ENCODE peak calls at places on chromosomes 11 and 22, in nine cellular contexts. One of them, this sample, is unnamed.
A peak's percentile ranks its signal among the peaks of the same experiment; 100 is the strongest.

GRCh38 chr11:64447717-64448598 is 89.0 kb downstream of the RPS6KA4 start:
- DNase-seq in K562: no peak
- DNase-seq in HepG2: no peak
- DNase-seq in neuronal stem cell: no peak
- DNase-seq in colonic mucosa: peak; percentile 38
- DNase-seq in GM12878: peak; percentile 40
- DNase-seq in neural progenitor cell: no peak
- DNase-seq in PC-3: peak; percentile 79
- DNase-seq in GM23248: peak; percentile 49
- DNase-seq in this sample: peak; percentile 58

GRCh38 chr11:128956401-128957203 is 13.9 kb upstream of the TP53AIP1 start:
- DNase-seq in GM12878: peak; percentile 45
- DNase-seq in PC-3: peak; percentile 95
- DNase-seq in HepG2: peak; percentile 74
- DNase-seq in neural progenitor cell: peak; percentile 83
- DNase-seq in neuronal stem cell: peak; percentile 67
- DNase-seq in GM23248: peak; percentile 81
- DNase-seq in K562: peak; percentile 59
- DNase-seq in colonic mucosa: peak; percentile 60
- DNase-seq in this sample: peak; percentile 91

GRCh38 chr22:27185099-27185709 is 527.8 kb downstream of the MIAT start:
- DNase-seq in K562: no peak
- DNase-seq in neuronal stem cell: no peak
- DNase-seq in GM12878: no peak
- DNase-seq in HepG2: no peak
- DNase-seq in neural progenitor cell: no peak
- DNase-seq in PC-3: no peak
- DNase-seq in colonic mucosa: no peak
- DNase-seq in GM23248: no peak
- DNase-seq in this sample: no peak

GRCh38 chr11:12531020-12531419 is 143.2 kb upstream of the TEAD1 start:
- DNase-seq in GM12878: no peak
- DNase-seq in neuronal stem cell: no peak
- DNase-seq in colonic mucosa: no peak
- DNase-seq in HepG2: no peak
- DNase-seq in neural progenitor cell: no peak
- DNase-seq in PC-3: no peak
- DNase-seq in K562: no peak
- DNase-seq in GM23248: no peak
- DNase-seq in this sample: no peak

GRCh38 chr11:34870548-34871209 is 45.5 kb downstream of the APIP start:
- DNase-seq in K562: no peak
- DNase-seq in neural progenitor cell: no peak
- DNase-seq in neuronal stem cell: no peak
- DNase-seq in colonic mucosa: no peak
- DNase-seq in GM12878: no peak
- DNase-seq in HepG2: no peak
- DNase-seq in GM23248: no peak
- DNase-seq in PC-3: no peak
- DNase-seq in this sample: no peak

GRCh38 chr11:109033627-109034340 is 368.9 kb downstream of the DDX10 start:
- DNase-seq in colonic mucosa: no peak
- DNase-seq in neuronal stem cell: no peak
- DNase-seq in GM12878: no peak
- DNase-seq in K562: no peak
- DNase-seq in PC-3: peak; percentile 57
- DNase-seq in GM23248: peak; percentile 98
- DNase-seq in HepG2: no peak
- DNase-seq in neural progenitor cell: no peak
- DNase-seq in this sample: peak; percentile 62

GRCh38 chr11:58394195-58394594 is 12.5 kb downstream of the OR5B3 start:
- DNase-seq in HepG2: peak; percentile 62
- DNase-seq in K562: no peak
- DNase-seq in neuronal stem cell: no peak
- DNase-seq in GM23248: peak; percentile 90
- DNase-seq in neural progenitor cell: no peak
- DNase-seq in GM12878: no peak
- DNase-seq in PC-3: peak; percentile 99
- DNase-seq in colonic mucosa: no peak
- DNase-seq in this sample: peak; percentile 68

GRCh38 chr11:117980280-117980679 is 5.9 kb upstream of the IL10RA start:
- DNase-seq in HepG2: no peak
- DNase-seq in colonic mucosa: peak; percentile 3
- DNase-seq in GM23248: no peak
- DNase-seq in GM12878: no peak
- DNase-seq in K562: no peak
- DNase-seq in neuronal stem cell: no peak
- DNase-seq in neural progenitor cell: no peak
- DNase-seq in PC-3: no peak
- DNase-seq in this sample: no peak

GRCh38 chr22:48926663-48927062 is 901.0 kb downstream of the BRD1 start:
- DNase-seq in GM23248: no peak
- DNase-seq in HepG2: no peak
- DNase-seq in GM12878: no peak
- DNase-seq in colonic mucosa: no peak
- DNase-seq in neural progenitor cell: no peak
- DNase-seq in PC-3: no peak
- DNase-seq in neuronal stem cell: no peak
- DNase-seq in K562: no peak
- DNase-seq in this sample: no peak

DNA sequence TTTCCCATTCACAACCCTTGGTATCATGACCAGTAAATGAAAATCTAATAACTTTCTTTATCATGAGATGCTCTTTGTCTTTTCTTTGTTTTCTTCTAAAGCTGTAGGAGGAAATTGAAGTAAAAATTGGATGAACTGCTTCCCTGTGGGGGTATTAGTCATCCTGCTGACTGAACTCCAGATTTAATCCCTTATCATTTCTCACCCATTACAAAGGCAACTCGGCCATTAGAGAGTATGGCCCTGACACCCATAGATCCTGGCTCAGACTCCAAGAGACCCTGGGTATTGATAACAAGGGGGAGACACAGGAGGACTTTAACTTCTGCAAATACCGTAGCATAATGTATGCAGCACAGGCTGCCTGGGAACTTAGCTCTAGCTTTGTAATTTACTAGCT is 37.4 kb upstream of the MTNR1B start:
- DNase-seq in PC-3: no peak
- DNase-seq in GM23248: peak; percentile 28
- DNase-seq in neuronal stem cell: no peak
- DNase-seq in GM12878: no peak
- DNase-seq in HepG2: no peak
- DNase-seq in neural progenitor cell: no peak
- DNase-seq in colonic mucosa: no peak
- DNase-seq in K562: no peak
- DNase-seq in this sample: peak; percentile 8
- H3K4me1 ChIP-seq in PC-3: no peaks in the 10 kb centered on the region
- H3K4me1 ChIP-seq in GM23248: no peaks in the 10 kb centered on the region
- H3K4me1 ChIP-seq in neuronal stem cell: no peaks in the 10 kb centered on the region
- H3K4me1 ChIP-seq in GM12878: no peaks in the 10 kb centered on the region
- H3K4me1 ChIP-seq in HepG2: no peaks in the 10 kb centered on the region
- H3K4me1 ChIP-seq in neural progenitor cell: no peaks in the 10 kb centered on the region
- H3K4me1 ChIP-seq in colonic mucosa: no peaks in the 10 kb centered on the region
- H3K4me1 ChIP-seq in K562: no peaks in the 10 kb centered on the region
- H3K4me1 ChIP-seq in this sample: no peaks in the 10 kb centered on the region

GRCh38 chr22:29202231-29203192 is 3.2 kb upstream of the EMID1 start:
- DNase-seq in GM12878: peak; percentile 91
- DNase-seq in neural progenitor cell: peak; percentile 65
- DNase-seq in colonic mucosa: peak; percentile 58
- DNase-seq in GM23248: no peak
- DNase-seq in K562: peak; percentile 79
- DNase-seq in PC-3: peak; percentile 31
- DNase-seq in neuronal stem cell: no peak
- DNase-seq in HepG2: peak; percentile 38
- DNase-seq in this sample: no peak
- H3K27me3 ChIP-seq in GM12878: no peaks in the 10 kb centered on the region
- H3K27me3 ChIP-seq in neural progenitor cell: peaks cover 10% of the 10 kb centered on the region
- H3K27me3 ChIP-seq in colonic mucosa: peaks cover 16% of the 10 kb centered on the region
- H3K27me3 ChIP-seq in GM23248: peaks cover 26% of the 10 kb centered on the region
- H3K27me3 ChIP-seq in K562: no peaks in the 10 kb centered on the region
- H3K27me3 ChIP-seq in PC-3: no peaks in the 10 kb centered on the region
- H3K27me3 ChIP-seq in neuronal stem cell: no peaks in the 10 kb centered on the region
- H3K27me3 ChIP-seq in HepG2: peaks cover 7% of the 10 kb centered on the region
- H3K27me3 ChIP-seq in this sample: peaks cover 39% of the 10 kb centered on the region

DNA sequence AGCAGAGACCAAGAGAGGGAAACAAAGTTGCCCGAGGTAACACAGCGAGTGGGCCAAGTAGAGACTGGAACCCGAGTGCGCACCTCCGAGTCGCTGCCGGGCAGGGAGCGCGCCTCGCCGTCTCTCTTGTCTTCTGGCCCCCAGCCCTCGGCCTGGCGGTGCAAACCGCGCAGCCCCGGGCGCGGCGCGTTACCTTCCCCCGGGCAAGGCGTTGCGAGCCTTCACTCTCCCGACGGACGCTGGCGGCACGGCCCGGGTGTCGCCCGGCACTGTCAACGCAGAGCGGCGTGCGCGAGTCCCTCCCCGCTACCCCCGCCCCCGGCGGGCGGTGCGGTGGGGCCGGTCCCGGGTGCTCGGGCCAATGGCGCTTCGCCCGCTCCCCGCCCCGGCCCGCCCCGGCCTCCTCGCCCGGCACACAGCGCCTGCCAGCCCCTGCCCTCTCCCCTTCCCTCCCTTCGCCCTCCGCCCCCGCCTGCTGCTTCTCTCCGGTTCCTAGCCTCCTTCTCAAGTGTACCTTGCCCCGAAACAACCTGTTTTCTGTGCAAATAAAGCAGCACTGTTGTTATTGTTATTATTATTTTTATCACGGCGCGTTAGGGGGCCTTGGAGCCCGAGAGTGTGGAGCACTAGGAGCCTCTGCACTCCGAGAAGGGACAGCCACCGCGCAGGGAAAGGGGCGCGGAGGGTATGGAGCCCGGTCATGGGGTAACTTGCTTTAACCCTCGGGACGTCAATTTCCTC is at the start of gene SYTL2:
- DNase-seq in K562: peak; percentile 57
- DNase-seq in neuronal stem cell: peak; percentile 73
- DNase-seq in GM12878: no peak
- DNase-seq in PC-3: peak; percentile 85
- DNase-seq in HepG2: peak; percentile 6
- DNase-seq in neural progenitor cell: peak; percentile 92
- DNase-seq in GM23248: peak; percentile 62
- DNase-seq in colonic mucosa: peak; percentile 89
- DNase-seq in this sample: peak; percentile 82
- H3K9ac ChIP-seq in K562: no peak within 1 kb of the TSS
- H3K9ac ChIP-seq in neuronal stem cell: peak within 1 kb of the TSS; percentile 87
- H3K9ac ChIP-seq in GM12878: no peak within 1 kb of the TSS
- H3K9ac ChIP-seq in PC-3: peak within 1 kb of the TSS; percentile 66
- H3K9ac ChIP-seq in HepG2: no peak within 1 kb of the TSS
- H3K9ac ChIP-seq in neural progenitor cell: no peak within 1 kb of the TSS
- H3K9ac ChIP-seq in GM23248: peak within 1 kb of the TSS; percentile 43
- H3K9ac ChIP-seq in colonic mucosa: peak within 1 kb of the TSS; percentile 89
- H3K9ac ChIP-seq in this sample: peak within 1 kb of the TSS; percentile 70

GRCh38 chr22:24156146-24156914 is 25.0 kb upstream of the SUSD2 start:
- DNase-seq in neural progenitor cell: peak; percentile 71
- DNase-seq in neuronal stem cell: peak; percentile 35
- DNase-seq in colonic mucosa: peak; percentile 39
- DNase-seq in PC-3: peak; percentile 12
- DNase-seq in GM23248: peak; percentile 91
- DNase-seq in HepG2: no peak
- DNase-seq in K562: no peak
- DNase-seq in GM12878: no peak
- DNase-seq in this sample: peak; percentile 82
- H3K4me1 ChIP-seq in neural progenitor cell: peaks cover 12% of the 10 kb centered on the region
- H3K4me1 ChIP-seq in neuronal stem cell: peaks cover 13% of the 10 kb centered on the region
- H3K4me1 ChIP-seq in colonic mucosa: peaks cover 17% of the 10 kb centered on the region
- H3K4me1 ChIP-seq in PC-3: peaks cover 6% of the 10 kb centered on the region
- H3K4me1 ChIP-seq in GM23248: peaks cover 21% of the 10 kb centered on the region
- H3K4me1 ChIP-seq in HepG2: peaks cover 40% of the 10 kb centered on the region
- H3K4me1 ChIP-seq in K562: peaks cover 9% of the 10 kb centered on the region
- H3K4me1 ChIP-seq in GM12878: peaks cover 32% of the 10 kb centered on the region
- H3K4me1 ChIP-seq in this sample: peaks cover 17% of the 10 kb centered on the region

DNA sequence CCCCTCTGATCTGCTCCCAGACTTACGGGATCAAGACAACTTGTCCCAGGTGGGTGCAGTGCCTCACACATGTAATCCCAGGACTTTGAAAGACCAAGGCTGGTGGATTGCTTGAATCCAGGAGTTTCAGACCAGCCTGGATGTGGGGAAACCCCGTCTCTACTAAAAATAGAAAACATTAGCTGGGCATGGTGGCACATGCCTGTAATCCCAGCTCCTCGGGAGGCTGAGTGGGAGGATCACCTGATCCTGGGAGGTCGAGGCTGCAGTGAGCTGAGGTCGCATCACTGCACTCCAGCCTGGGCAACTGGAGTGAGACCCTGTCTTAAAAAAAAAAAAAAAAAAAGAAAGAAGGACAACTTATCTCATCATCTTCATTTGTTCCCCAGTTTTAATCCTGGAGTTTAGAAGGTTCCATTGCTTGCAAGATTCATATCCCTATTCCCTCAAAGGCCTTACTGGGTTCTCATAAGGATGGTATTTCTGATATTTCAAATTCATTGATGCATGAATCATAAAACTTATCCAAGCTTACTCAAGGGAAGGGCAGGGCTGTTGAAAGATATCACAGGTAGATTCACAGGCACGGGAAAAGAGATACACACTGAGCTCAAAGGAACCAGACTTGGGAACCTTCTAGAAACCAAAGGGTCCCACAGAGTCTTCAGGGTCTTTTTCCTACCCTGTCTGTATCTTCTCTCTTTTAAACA is 14.6 kb downstream of the ENDOD1 start:
- DNase-seq in colonic mucosa: no peak
- DNase-seq in PC-3: peak; percentile 39
- DNase-seq in K562: no peak
- DNase-seq in neural progenitor cell: no peak
- DNase-seq in neuronal stem cell: no peak
- DNase-seq in GM23248: no peak
- DNase-seq in GM12878: no peak
- DNase-seq in HepG2: no peak
- DNase-seq in this sample: no peak
- H3K27me3 ChIP-seq in colonic mucosa: no peaks in the 10 kb centered on the region
- H3K27me3 ChIP-seq in PC-3: no peaks in the 10 kb centered on the region
- H3K27me3 ChIP-seq in K562: no peaks in the 10 kb centered on the region
- H3K27me3 ChIP-seq in neural progenitor cell: no peaks in the 10 kb centered on the region
- H3K27me3 ChIP-seq in neuronal stem cell: no peaks in the 10 kb centered on the region
- H3K27me3 ChIP-seq in GM23248: no peaks in the 10 kb centered on the region
- H3K27me3 ChIP-seq in GM12878: no peaks in the 10 kb centered on the region
- H3K27me3 ChIP-seq in HepG2: no peaks in the 10 kb centered on the region
- H3K27me3 ChIP-seq in this sample: no peaks in the 10 kb centered on the region

DNA sequence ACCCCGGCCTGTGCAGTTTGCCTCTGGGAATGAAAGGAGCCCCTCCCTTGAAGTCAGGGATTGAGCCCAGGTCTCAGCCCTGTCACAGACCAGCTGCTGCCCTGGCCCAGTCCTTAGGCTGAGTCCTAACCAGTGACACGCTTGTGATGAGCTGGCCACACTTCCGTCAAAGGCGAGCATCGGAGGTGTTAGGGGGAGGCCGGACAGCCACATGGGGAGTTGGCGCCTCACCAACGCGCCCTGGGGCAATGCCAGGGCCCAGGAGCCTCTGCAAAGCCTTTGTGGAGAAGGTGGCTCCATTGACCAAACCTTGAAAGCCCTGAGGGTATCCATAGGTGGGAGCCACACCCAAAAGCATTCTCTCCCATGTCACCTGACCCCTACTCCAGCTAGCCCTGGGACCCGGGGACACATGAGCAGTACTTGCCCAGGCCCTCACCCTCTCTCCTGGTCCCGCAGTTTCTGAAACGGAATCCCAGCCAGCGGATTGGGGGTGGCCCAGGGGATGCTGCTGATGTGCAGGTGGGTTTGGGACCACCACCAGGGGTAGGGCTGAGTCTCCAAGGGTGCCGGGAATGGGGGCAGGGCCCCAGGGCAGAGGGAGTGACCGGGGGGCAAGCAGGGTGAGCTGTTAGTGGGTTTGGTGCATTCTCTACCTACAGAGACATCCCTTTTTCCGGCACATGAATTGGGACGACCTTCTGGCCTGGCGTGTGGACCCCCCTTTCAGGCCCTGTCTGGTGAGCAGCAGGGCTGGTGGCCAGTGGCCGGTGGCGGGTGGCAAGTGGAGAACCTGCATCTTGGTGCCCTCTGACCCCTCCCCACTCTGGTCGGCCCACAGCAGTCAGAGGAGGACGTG is 3.7 kb downstream of the PTPRCAP start:
- DNase-seq in PC-3: no peak
- DNase-seq in K562: no peak
- DNase-seq in colonic mucosa: no peak
- DNase-seq in GM12878: no peak
- DNase-seq in neural progenitor cell: no peak
- DNase-seq in neuronal stem cell: no peak
- DNase-seq in HepG2: no peak
- DNase-seq in GM23248: no peak
- DNase-seq in this sample: no peak
- H3K9ac ChIP-seq in PC-3: no peak overlapping the region
- H3K9ac ChIP-seq in K562: no peak overlapping the region
- H3K9ac ChIP-seq in colonic mucosa: peak overlapping the region; percentile 43
- H3K9ac ChIP-seq in GM12878: peak overlapping the region; percentile 99
- H3K9ac ChIP-seq in neural progenitor cell: no peak overlapping the region
- H3K9ac ChIP-seq in neuronal stem cell: peak overlapping the region; percentile 44
- H3K9ac ChIP-seq in HepG2: no peak overlapping the region
- H3K9ac ChIP-seq in GM23248: no peak overlapping the region
- H3K9ac ChIP-seq in this sample: no peak overlapping the region

This sample was measured in adipocyte.